ENCODE peak calls at places on chromosome 15, in six cellular contexts. C, F, O, I, D and B are unnamed samples.

GRCh38 chr15:56052389-56053045 is 59.1 kb upstream of the NEDD4 start:
- DNase-seq in I (no peak), D (no peak), C (no peak), O (no peak), F (peak), B (no peak)

GRCh38 chr15:62253294-62253693 is 88.2 kb upstream of the C2CD4B start:
- DNase-seq in I (no peak), O (no peak), F (no peak), D (no peak), C (no peak), B (no peak)

GRCh38 chr15:78838480-78838879 is 27.2 kb upstream of the ADAMTS7 start:
- DNase-seq in I (no peak), C (no peak), O (no peak), F (no peak), D (no peak), B (no peak)

GRCh38 chr15:57747206-57747605 is 40.7 kb downstream of the POLR2M start:
- DNase-seq in O (no peak), I (no peak), F (no peak), C (no peak), D (peak), B (peak)

GRCh38 chr15:61769557-61769956 is 290.7 kb downstream of the VPS13C start:
- DNase-seq in D (no peak), F (no peak), C (no peak), O (no peak), I (no peak), B (no peak)

GRCh38 chr15:62485170-62485720 is 320.2 kb upstream of the C2CD4B start:
- DNase-seq in C (no peak), O (no peak), F (no peak), D (no peak), I (no peak), B (no peak)

GRCh38 chr15:66706225-66706732 is 4.2 kb downstream of the SMAD6 start:
- DNase-seq in C (no peak), O (peak), I (no peak), D (peak), F (no peak), B (no peak)

GRCh38 chr15:43913941-43914340 is 87.1 kb downstream of the WDR76 start:
- DNase-seq in C (no peak), D (no peak), O (no peak), F (no peak), I (no peak), B (no peak)

GRCh38 chr15:84826369-84826823 is 9.2 kb downstream of the ALPK3 start:
- DNase-seq in D (no peak), F (no peak), I (no peak), C (no peak), O (no peak), B (no peak)

GRCh38 chr15:70235347-70235746 is 137.6 kb upstream of the TLE3 start:
- DNase-seq in I (no peak), D (no peak), O (no peak), F (no peak), C (no peak), B (no peak)